ENCODE peak calls at places on chromosomes 4 and X, in four cellular contexts. U is mammary epithelial cell, W is brain microvascular endothelial cell, H is astrocyte of the spinal cord. S is an unnamed sample.

GRCh38 chr4:184553891-184554290 is 79.5 kb upstream of the IRF2 start:
- DNase-seq in W (no peak), U (no peak), H (no peak), S (no peak)

GRCh38 chr4:4675636-4676035 is 133.8 kb upstream of the STX18 start:
- DNase-seq in U (no peak), H (no peak), W (no peak), S (no peak)

GRCh38 chr4:25810815-25811690 is 51.7 kb downstream of the SEL1L3 start:
- DNase-seq in U (no peak), H (peak), W (peak), S (peak)

GRCh38 chrX:10990418-10990817 is 120.7 kb upstream of the HCCS start:
- DNase-seq in W (no peak), U (no peak), H (no peak), S (no peak)

GRCh38 chr4:149499726-149500125 is 315.9 kb downstream of the IQCM start:
- DNase-seq in H (no peak), U (no peak), W (no peak), S (no peak)

GRCh38 chr4:24765331-24765990 is 29.9 kb upstream of the SOD3 start:
- DNase-seq in W (no peak), H (no peak), U (no peak), S (no peak)

GRCh38 chr4:26959654-26960047 is 99.0 kb downstream of the STIM2 start:
- DNase-seq in H (no peak), U (no peak), W (no peak), S (no peak)

GRCh38 chrX:118346258-118347094 is 570 bp downstream of the WDR44 start:
- DNase-seq in W (peak), H (peak), U (peak), S (no peak)

GRCh38 chrX:143296521-143296920 is 220.8 kb downstream of the SPANXN3 start:
- DNase-seq in U (no peak), W (no peak), H (no peak), S (no peak)

GRCh38 chr4:3700736-3701135 is 65.4 kb upstream of the ADRA2C start:
- DNase-seq in H (no peak), U (no peak), W (no peak), S (no peak)

GRCh38 chr4:38876636-38877035 is 9.0 kb downstream of the FAM114A1 start:
- DNase-seq in U (no peak), W (no peak), H (no peak), S (no peak)

GRCh38 chrX:54173791-54174190 is 9.3 kb downstream of the FAM120C start:
- DNase-seq in H (no peak), W (no peak), U (no peak), S (no peak)

GRCh38 chrX:54180403-54180802 is 2.7 kb downstream of the FAM120C start:
- DNase-seq in U (no peak), H (peak), W (no peak), S (peak)

GRCh38 chrX:54181196-54181953 is 1.7 kb downstream of the FAM120C start:
- DNase-seq in H (peak), W (no peak), U (no peak), S (peak)

GRCh38 chrX:54182194-54182863 is 725 bp downstream of the FAM120C start:
- DNase-seq in U (no peak), W (no peak), H (no peak), S (peak)

DNA sequence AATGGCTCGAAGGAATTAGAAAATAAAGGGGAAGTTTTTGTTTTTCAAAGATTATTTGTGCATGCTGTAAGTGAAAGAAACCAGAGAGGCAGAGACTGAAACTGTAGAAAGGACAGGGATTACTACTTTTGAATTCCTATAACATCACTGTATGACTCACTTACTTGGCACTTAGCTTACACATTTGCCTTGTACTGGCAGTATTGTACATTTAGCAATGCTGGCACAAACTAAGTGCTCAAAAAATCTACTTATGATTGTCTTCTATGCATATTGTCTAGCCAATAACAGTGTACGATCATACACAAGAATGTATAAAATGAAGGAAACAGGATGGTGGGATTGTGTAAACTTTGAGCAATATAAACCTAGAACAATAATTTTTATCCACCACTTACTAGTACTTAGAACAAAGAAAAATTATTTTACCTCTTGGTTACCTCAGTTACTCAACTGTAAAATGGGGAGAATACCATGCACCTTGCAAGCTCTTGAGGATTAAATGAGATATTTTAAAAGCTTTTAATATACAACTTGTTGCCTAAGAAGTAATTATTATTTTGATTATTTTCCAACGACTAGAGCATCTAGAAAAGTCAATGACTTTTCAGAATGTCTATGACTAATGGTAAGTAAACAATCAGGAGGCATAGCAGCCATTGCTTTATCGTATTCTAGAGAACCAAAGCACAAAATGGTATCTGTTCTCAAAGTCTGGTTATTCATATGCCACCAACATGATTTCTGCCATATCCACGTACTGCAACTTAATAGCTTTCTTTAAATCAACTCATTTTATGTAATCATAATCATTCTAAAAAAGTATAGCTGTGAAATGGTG is 4.7 kb downstream of the FAM120C start:
- DNase-seq in U (peak), H (peak), W (peak), S (peak)
- H3K4me3 ChIP-seq in U (no peak), H (no peak), W (no peak), S (peak)

GRCh38 chrX:103248553-103248952 is 6.4 kb downstream of the TCEAL8 start:
- DNase-seq in U (peak), H (peak), W (no peak), S (peak)
- TF ChIP-seq CTCF in U (peak), H (peak), W (peak), S (peak)

DNA sequence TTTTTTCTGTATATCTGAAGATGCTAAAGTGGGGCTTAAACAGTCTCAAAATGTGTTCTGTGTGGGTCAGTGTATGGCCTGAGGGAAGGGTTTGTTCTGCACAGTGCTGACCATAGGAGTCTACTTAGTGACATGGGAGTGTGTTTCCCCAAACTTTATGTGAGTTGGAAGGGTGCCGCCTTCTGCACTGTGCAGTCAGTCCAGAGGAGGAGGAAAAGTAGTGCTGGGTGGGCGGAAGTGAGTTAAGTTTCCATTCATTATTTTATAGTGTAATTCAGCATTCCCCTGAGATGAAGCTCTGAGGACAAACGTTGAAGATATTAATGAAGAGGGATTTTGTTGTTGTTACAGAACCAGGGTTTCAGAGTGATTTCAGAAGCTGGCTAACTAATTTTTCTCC is 2.9 kb downstream of the CHST7 start:
- DNase-seq in W (no peak), U (no peak), H (no peak), S (peak)
- H3K4me3 ChIP-seq in W (peak), U (peak), H (no peak), S (peak)

DNA sequence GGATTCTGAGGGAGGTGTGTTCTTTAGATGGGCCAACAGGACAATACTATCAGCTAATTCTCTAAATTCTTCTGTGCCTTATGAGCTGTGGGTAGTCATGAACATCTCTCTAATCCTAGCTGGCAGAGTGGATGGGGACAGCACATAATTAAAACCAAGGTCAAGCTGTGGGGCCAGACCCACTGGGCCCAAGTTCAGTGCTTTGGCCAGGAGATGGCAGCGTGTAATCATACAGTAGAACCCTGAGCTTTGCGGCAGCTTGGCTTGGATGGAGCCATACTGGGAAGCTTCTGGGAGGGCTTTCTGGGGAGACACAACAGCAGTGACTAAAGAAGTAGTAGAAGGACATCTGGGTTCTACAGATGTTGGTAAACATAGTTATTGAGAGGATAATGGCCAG is 140.3 kb upstream of the CXCL13 start:
- DNase-seq in U (peak), H (peak), W (peak), S (peak)
- TF ChIP-seq CTCF in U (peak), H (peak), W (peak), S (peak)

DNA sequence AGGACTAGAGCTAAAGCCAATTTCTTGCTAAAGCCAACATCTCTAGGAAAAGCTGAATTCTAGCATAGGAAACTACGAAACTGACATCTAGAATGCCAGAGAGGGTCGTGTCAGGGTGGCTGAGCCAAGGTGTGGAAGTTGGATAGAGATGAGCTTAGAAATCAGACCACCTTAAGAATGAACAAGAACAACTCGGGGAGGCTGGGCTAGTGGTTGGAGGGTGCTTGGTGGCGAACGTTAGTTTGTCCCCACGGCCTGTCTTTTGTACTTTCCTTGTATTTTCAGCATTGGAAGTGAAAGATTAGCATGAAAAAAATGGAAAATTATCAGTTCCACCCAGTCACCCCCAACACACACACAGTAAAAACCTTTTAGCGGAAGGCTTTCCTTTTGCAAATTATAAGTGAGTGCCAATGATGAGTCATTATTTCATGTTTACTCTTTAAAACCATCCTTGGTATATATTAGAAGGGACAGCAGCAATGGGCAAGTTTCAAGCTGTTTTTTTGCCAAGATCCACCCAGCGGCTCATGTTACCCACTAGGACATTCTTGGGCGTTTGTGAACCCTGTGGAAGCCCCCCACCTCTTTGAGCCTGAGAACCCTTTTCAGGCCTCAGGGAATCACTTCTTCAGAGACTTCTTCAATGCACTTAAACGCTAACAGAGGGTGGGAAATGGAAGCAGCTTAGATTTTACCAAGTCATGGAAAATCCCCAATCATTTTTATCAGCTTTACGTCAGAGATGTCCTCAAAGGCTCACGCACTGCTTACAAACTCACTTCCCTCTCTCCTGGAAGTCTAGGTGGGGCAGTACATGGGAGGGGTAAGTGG is 4.9 kb upstream of the PPEF1 start:
- DNase-seq in H (peak), U (no peak), W (peak), S (peak)
- H3K4me3 ChIP-seq in H (no peak), U (no peak), W (no peak), S (no peak)

GRCh38 chr4:101033986-101034385 is 313.3 kb downstream of the PPP3CA start:
- DNase-seq in H (no peak), U (no peak), W (no peak), S (no peak)
- TF ChIP-seq CTCF in H (peak), U (no peak), W (peak), S (no peak)

GRCh38 chr4:102639602-102640001 is 121.2 kb downstream of the MANBA start:
- DNase-seq in W (no peak), H (no peak), U (no peak), S (no peak)

GRCh38 chr4:102640669-102641068 is 120.1 kb downstream of the MANBA start:
- DNase-seq in U (peak), W (peak), H (peak), S (peak)

GRCh38 chr4:102638621-102639020 is 122.1 kb downstream of the MANBA start:
- DNase-seq in U (no peak), H (no peak), W (no peak), S (no peak)

GRCh38 chr4:102641796-102642195 is 119.0 kb downstream of the MANBA start:
- DNase-seq in H (no peak), U (no peak), W (no peak), S (no peak)

DNA sequence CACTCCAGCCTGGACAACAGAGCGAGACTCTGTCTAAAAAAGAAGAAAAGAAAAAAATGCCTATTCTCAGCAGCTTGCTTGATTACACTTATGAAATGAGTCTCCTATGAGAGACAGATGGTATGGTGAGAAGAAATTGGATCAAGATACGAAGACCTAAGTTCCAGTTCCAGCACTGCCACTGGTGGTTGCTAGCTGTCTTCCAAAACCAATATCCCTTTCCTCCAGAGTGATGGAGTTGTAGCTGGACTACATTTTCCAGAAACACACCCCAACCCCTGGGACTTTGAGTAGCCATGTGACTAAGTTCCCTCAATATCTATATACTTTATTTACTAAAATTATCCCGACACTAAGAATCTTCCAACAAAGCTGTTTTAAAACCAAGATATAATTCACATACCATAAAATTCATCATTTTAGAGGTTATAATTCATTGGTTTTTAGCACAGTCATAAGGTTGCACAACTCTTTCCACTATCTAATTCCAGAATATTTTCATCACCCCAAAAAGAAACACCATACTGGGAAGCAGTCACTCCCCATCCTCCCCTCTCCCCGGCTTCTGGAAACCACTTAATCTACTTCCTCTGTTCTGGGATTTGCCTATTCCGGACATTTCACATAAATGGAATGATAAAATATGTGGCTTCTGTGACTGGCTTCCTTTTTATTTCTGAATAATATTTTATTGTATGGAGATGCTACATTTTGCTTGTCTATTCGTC is 118.0 kb downstream of the MANBA start:
- DNase-seq in H (no peak), W (no peak), U (no peak), S (peak)
- H3K4me3 ChIP-seq in H (no peak), W (no peak), U (no peak), S (no peak)

DNA sequence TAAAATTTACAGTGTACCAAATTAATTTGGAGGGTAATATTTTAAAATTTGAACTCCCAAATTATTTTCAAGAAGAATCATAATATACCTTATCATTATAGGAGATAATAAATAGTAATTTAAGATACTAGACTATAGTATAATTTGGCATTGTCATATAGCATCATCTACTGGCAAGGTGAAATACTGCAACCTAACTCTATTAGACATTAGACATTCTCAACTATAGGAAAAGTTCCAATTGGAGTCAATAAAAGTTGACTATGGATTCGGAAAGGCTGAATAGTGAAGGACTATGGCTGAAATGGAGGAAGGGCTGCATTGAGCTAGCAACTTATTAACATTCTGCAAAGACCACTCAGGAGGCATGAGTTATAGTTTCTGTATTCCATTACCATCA is 113.0 kb downstream of the PRDM5 start:
- DNase-seq in U (no peak), W (no peak), H (no peak), S (peak)
- TF ChIP-seq CTCF in U (peak), W (peak), H (peak), S (peak)

S was measured in fibroblast of pulmonary artery.